ENCODE peak calls at places on chromosomes 12 and 14, in seven cellular contexts. U is heart right ventricle, L is breast epithelium, A is body of pancreas, F is mammary epithelial cell, B is cardiac fibroblast, X is fibroblast of lung. Y is an unnamed sample.

GRCh38 chr12:49055978-49056754 is 4.4 kb downstream of the KMT2D start:
- DNase-seq in U (no peak), L (no peak), A (peak; percentile 46), F (peak; percentile 63), B (peak; percentile 89), X (peak; percentile 77), Y (peak; percentile 85)

GRCh38 chr12:38586652-38587219 is 270.2 kb downstream of the ALG10B start:
- DNase-seq in U (no peak), L (no peak), A (no peak), F (peak; percentile 65), B (peak; percentile 29), X (no peak), Y (peak; percentile 66)

GRCh38 chr14:100454437-100454836 is 131.3 kb downstream of the SLC25A47 start:
- DNase-seq in U (no peak), L (no peak), A (no peak), F (no peak), B (no peak), X (no peak), Y (no peak)

GRCh38 chr14:54106802-54107377 is 150.3 kb upstream of the BMP4 start:
- DNase-seq in U (no peak), L (no peak), A (peak; percentile 14), F (no peak), B (peak; percentile 28), X (no peak), Y (no peak)

GRCh38 chr12:25496098-25496587 is 56.9 kb downstream of the LMNTD1 start:
- DNase-seq in U (no peak), L (no peak), A (no peak), F (no peak), B (peak; percentile 28), X (peak; percentile 34), Y (no peak)

GRCh38 chr12:131543040-131543439 is 167.8 kb upstream of the SFSWAP start:
- DNase-seq in U (no peak), L (no peak), A (no peak), F (no peak), B (no peak), X (no peak), Y (no peak)

GRCh38 chr12:116980083-116980482 is 69.3 kb downstream of the FBXW8 start:
- DNase-seq in U (no peak), L (no peak), A (no peak), F (no peak), B (no peak), X (no peak), Y (no peak)

GRCh38 chr14:81450100-81450531 is 50.0 kb upstream of the STON2 start:
- DNase-seq in U (peak; percentile 58), L (no peak), A (no peak), F (no peak), B (peak; percentile 58), X (peak; percentile 38), Y (no peak)

GRCh38 chr12:94193623-94194022 is 45.2 kb downstream of the PLXNC1 start:
- DNase-seq in U (no peak), L (no peak), A (no peak), F (no peak), B (no peak), X (no peak), Y (no peak)

GRCh38 chr14:90446405-90446804 is 49.6 kb downstream of the CALM1 start:
- DNase-seq in U (no peak), L (no peak), A (no peak), F (no peak), B (no peak), X (no peak), Y (peak; percentile 49)

GRCh38 chr14:95477411-95478089 is 38.9 kb downstream of the SYNE3 start:
- DNase-seq in U (no peak), L (no peak), A (no peak), F (no peak), B (no peak), X (no peak), Y (no peak)

GRCh38 chr14:44149597-44149996 is 357.5 kb downstream of the FSCB start:
- DNase-seq in U (no peak), L (no peak), A (no peak), F (peak; percentile 28), B (peak; percentile 22), X (peak; percentile 13), Y (peak; percentile 43)

GRCh38 chr14:91115986-91116385 is 2.1 kb downstream of the DGLUCY start:
- DNase-seq in U (no peak), L (no peak), A (no peak), F (no peak), B (no peak), X (peak; percentile 31), Y (peak; percentile 51)

GRCh38 chr12:118058881-118059644 is 1.9 kb downstream of the WSB2 start:
- DNase-seq in U (no peak), L (no peak), A (no peak), F (peak; percentile 39), B (peak; percentile 71), X (no peak), Y (no peak)

GRCh38 chr14:61300209-61300608 is 19.1 kb upstream of the TMEM30B start:
- DNase-seq in U (no peak), L (no peak), A (no peak), F (no peak), B (no peak), X (no peak), Y (no peak)

GRCh38 chr12:43676183-43676813 is 82.3 kb downstream of the PUS7L start:
- DNase-seq in U (no peak), L (no peak), A (no peak), F (peak; percentile 12), B (peak; percentile 20), X (peak; percentile 6), Y (peak; percentile 42)

GRCh38 chr14:75548544-75548943 is 26.3 kb downstream of the BATF start:
- DNase-seq in U (no peak), L (no peak), A (no peak), F (no peak), B (peak; percentile 37), X (peak; percentile 85), Y (no peak)

GRCh38 chr12:104011265-104011664 is 38.7 kb downstream of the GLT8D2 start:
- DNase-seq in U (no peak), L (no peak), A (no peak), F (peak; percentile 88), B (peak; percentile 97), X (peak; percentile 90), Y (peak; percentile 92)

GRCh38 chr14:77270361-77271112 is 469 bp downstream of the NGB start:
- DNase-seq in U (no peak), L (no peak), A (no peak), F (no peak), B (no peak), X (no peak), Y (no peak)

GRCh38 chr14:52370406-52370911 is 56.3 kb downstream of the PTGER2 start:
- DNase-seq in U (no peak), L (no peak), A (no peak), F (peak; percentile 91), B (no peak), X (no peak), Y (peak; percentile 63)

DNA sequence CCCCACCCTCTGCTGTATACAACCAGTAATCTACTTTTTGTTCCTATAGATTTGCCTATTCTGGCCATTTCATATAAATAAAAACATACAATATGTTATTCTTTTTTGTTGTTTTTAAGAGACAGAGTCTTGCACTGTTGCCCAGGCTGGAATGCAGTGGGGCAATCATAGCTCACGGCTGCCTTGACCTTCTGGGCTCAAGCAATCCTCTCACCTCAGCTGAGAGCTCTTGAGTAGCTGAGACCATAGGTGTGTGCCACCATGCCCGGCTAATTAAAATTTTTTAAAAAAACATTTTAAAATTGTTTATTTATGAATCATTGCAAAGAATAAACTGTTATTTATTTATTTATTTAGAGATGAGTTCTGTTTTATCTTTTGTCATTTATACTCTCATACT is 11.6 kb downstream of the PTGR2 start:
- DNase-seq in U (no peak), L (no peak), A (no peak), F (no peak), B (no peak), X (no peak), Y (no peak)
- H3K4me3 ChIP-seq in U (no peak overlapping the region), L (no peak overlapping the region), A (no peak overlapping the region), F (no peak overlapping the region), B (no peak overlapping the region), X (no peak overlapping the region), Y (no peak overlapping the region)

DNA sequence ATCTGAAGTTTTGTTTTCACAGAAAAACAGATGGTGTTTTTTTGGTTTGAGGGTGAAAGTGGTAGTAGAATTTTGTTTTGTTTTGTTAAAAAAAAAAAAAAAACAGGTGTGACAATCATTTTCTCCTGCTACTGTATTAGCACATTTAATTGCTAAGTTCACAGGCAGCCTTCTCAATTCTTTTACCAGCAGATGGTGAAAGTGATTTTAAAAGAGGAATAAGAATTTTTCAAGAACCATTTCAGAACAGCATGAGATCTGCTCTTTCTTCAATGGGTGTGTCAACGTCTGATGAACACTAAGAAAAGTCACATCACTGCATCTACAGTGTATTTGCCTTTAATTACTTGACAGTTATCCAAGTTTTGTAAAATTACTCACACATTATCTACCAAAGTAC is 303.7 kb upstream of the USP15 start:
- DNase-seq in U (no peak), L (no peak), A (no peak), F (no peak), B (no peak), X (no peak), Y (no peak)
- TF ChIP-seq CTCF in U (no peak), L (no peak), A (no peak), F (no peak), B (no peak), X (no peak), Y (no peak)

DNA sequence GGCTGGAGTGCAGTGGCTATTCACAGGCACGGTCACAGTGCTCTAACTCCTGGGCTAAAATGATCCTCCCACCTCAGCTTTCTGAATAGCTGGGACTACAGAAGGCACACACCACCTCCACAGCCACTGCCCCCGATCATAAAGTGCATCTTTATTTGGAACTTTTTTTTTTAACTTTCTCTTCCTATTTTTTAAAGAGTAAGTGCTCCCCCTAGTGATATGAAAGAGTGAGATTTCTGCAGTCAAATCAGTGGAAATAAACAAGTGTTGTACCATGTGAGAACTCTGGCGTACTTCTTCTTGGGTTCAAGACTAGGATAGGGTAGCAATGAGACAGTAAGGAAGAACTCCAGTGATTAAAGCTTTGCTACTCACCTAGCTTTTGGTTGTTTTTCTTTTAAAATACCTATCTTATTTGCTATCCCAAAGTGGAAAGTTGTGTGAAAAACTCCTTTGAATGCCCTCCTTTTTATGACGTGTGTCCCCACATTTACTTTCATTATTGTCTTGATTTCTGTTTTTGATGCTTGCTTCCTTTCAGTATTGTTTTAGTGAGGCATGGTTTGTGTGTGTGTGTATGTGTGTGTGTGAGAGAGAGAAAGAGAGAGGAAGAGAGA is 6.6 kb downstream of the PPP4R4 start:
- DNase-seq in U (no peak), L (no peak), A (no peak), F (peak; percentile 60), B (peak; percentile 58), X (peak; percentile 50), Y (peak; percentile 55)
- H3K4me3 ChIP-seq in U (no peak overlapping the region), L (no peak overlapping the region), A (no peak overlapping the region), F (no peak overlapping the region), B (no peak overlapping the region), X (no peak overlapping the region), Y (no peak overlapping the region)

GRCh38 chr14:92549853-92550244 is 36.3 kb downstream of the RIN3 start:
- DNase-seq in U (peak; percentile 63), L (no peak), A (peak; percentile 33), F (no peak), B (no peak), X (peak; percentile 29), Y (no peak)

GRCh38 chr14:92552066-92552465 is 38.5 kb downstream of the RIN3 start:
- DNase-seq in U (no peak), L (no peak), A (no peak), F (no peak), B (no peak), X (no peak), Y (no peak)

GRCh38 chr14:92553456-92553855 is 39.9 kb downstream of the RIN3 start:
- DNase-seq in U (no peak), L (no peak), A (no peak), F (no peak), B (peak; percentile 46), X (peak; percentile 20), Y (no peak)

GRCh38 chr14:92549096-92549852 is 35.7 kb downstream of the RIN3 start:
- DNase-seq in U (peak; percentile 57), L (no peak), A (no peak), F (no peak), B (no peak), X (no peak), Y (no peak)

GRCh38 chr14:92551066-92551841 is 37.7 kb downstream of the RIN3 start:
- DNase-seq in U (no peak), L (no peak), A (no peak), F (no peak), B (no peak), X (no peak), Y (no peak)
- TF ChIP-seq CTCF in U (no peak), L (no peak), A (no peak), F (no peak), B (no peak), X (no peak), Y (no peak)